ENCODE peak calls at places on chromosomes 5 and 9, in eight cellular contexts. One of them, this sample, is unnamed.
A peak's percentile ranks its signal among the peaks of the same experiment; 100 is the strongest.

GRCh38 chr9:7500521-7500920 is 299.1 kb downstream of the DMAC1 start:
- DNase-seq in osteoblast: no peak
- DNase-seq in stimulated activated naive CD8-positive, alpha-beta T cell treated with anti-CD3 and anti-CD28 coated beads, Interleukin-15, Interleukin-2, amounts not matched to agents 100 U/mL and 50 U/mL, for 24 hours: no peak
- DNase-seq in AG08395: no peak
- DNase-seq in right cardiac atrium: no peak
- DNase-seq in AG04450: no peak
- DNase-seq in substantia nigra: no peak
- DNase-seq in CD8-positive, alpha-beta memory T cell: no peak
- DNase-seq in this sample: no peak

GRCh38 chr5:53936481-53937352 is 373.7 kb downstream of the ARL15 start:
- DNase-seq in osteoblast: no peak
- DNase-seq in stimulated activated naive CD8-positive, alpha-beta T cell treated with anti-CD3 and anti-CD28 coated beads, Interleukin-15, Interleukin-2, amounts not matched to agents 100 U/mL and 50 U/mL, for 24 hours: no peak
- DNase-seq in AG08395: peak; percentile 41
- DNase-seq in right cardiac atrium: no peak
- DNase-seq in AG04450: no peak
- DNase-seq in substantia nigra: no peak
- DNase-seq in CD8-positive, alpha-beta memory T cell: no peak
- DNase-seq in this sample: no peak

GRCh38 chr5:170278611-170279500 is 18.7 kb downstream of the LCP2 start:
- DNase-seq in osteoblast: no peak
- DNase-seq in stimulated activated naive CD8-positive, alpha-beta T cell treated with anti-CD3 and anti-CD28 coated beads, Interleukin-15, Interleukin-2, amounts not matched to agents 100 U/mL and 50 U/mL, for 24 hours: peak; percentile 86
- DNase-seq in AG08395: no peak
- DNase-seq in right cardiac atrium: peak; percentile 76
- DNase-seq in AG04450: no peak
- DNase-seq in substantia nigra: peak; percentile 56
- DNase-seq in CD8-positive, alpha-beta memory T cell: peak; percentile 94
- DNase-seq in this sample: no peak

GRCh38 chr5:177472460-177473441 is 683 bp downstream of the DBN1 start:
- DNase-seq in osteoblast: peak; percentile 96
- DNase-seq in stimulated activated naive CD8-positive, alpha-beta T cell treated with anti-CD3 and anti-CD28 coated beads, Interleukin-15, Interleukin-2, amounts not matched to agents 100 U/mL and 50 U/mL, for 24 hours: peak; percentile 88
- DNase-seq in AG08395: peak; percentile 47
- DNase-seq in right cardiac atrium: peak; percentile 76
- DNase-seq in AG04450: no peak
- DNase-seq in substantia nigra: no peak
- DNase-seq in CD8-positive, alpha-beta memory T cell: peak; percentile 65
- DNase-seq in this sample: no peak

GRCh38 chr5:175773534-175774070 is 97.8 kb upstream of the CPLX2 start:
- DNase-seq in osteoblast: no peak
- DNase-seq in stimulated activated naive CD8-positive, alpha-beta T cell treated with anti-CD3 and anti-CD28 coated beads, Interleukin-15, Interleukin-2, amounts not matched to agents 100 U/mL and 50 U/mL, for 24 hours: no peak
- DNase-seq in AG08395: no peak
- DNase-seq in right cardiac atrium: no peak
- DNase-seq in AG04450: no peak
- DNase-seq in substantia nigra: no peak
- DNase-seq in CD8-positive, alpha-beta memory T cell: no peak
- DNase-seq in this sample: no peak

GRCh38 chr9:88998911-88999310 is 7.6 kb downstream of the S1PR3 start:
- DNase-seq in osteoblast: peak; percentile 79
- DNase-seq in stimulated activated naive CD8-positive, alpha-beta T cell treated with anti-CD3 and anti-CD28 coated beads, Interleukin-15, Interleukin-2, amounts not matched to agents 100 U/mL and 50 U/mL, for 24 hours: no peak
- DNase-seq in AG08395: peak; percentile 69
- DNase-seq in right cardiac atrium: peak; percentile 92
- DNase-seq in AG04450: no peak
- DNase-seq in substantia nigra: peak; percentile 51
- DNase-seq in CD8-positive, alpha-beta memory T cell: no peak
- DNase-seq in this sample: no peak

GRCh38 chr5:36521838-36522745 is 84.3 kb upstream of the SLC1A3 start:
- DNase-seq in osteoblast: peak; percentile 5
- DNase-seq in stimulated activated naive CD8-positive, alpha-beta T cell treated with anti-CD3 and anti-CD28 coated beads, Interleukin-15, Interleukin-2, amounts not matched to agents 100 U/mL and 50 U/mL, for 24 hours: no peak
- DNase-seq in AG08395: no peak
- DNase-seq in right cardiac atrium: peak; percentile 39
- DNase-seq in AG04450: no peak
- DNase-seq in substantia nigra: no peak
- DNase-seq in CD8-positive, alpha-beta memory T cell: no peak
- DNase-seq in this sample: no peak

GRCh38 chr5:6003040-6003825 is 375.1 kb downstream of the MED10 start:
- DNase-seq in osteoblast: peak; percentile 61
- DNase-seq in stimulated activated naive CD8-positive, alpha-beta T cell treated with anti-CD3 and anti-CD28 coated beads, Interleukin-15, Interleukin-2, amounts not matched to agents 100 U/mL and 50 U/mL, for 24 hours: no peak
- DNase-seq in AG08395: no peak
- DNase-seq in right cardiac atrium: no peak
- DNase-seq in AG04450: no peak
- DNase-seq in substantia nigra: no peak
- DNase-seq in CD8-positive, alpha-beta memory T cell: no peak
- DNase-seq in this sample: no peak

GRCh38 chr9:107732781-107733529 is 243.4 kb upstream of the KLF4 start:
- DNase-seq in osteoblast: peak; percentile 81
- DNase-seq in stimulated activated naive CD8-positive, alpha-beta T cell treated with anti-CD3 and anti-CD28 coated beads, Interleukin-15, Interleukin-2, amounts not matched to agents 100 U/mL and 50 U/mL, for 24 hours: no peak
- DNase-seq in AG08395: peak; percentile 62
- DNase-seq in right cardiac atrium: peak; percentile 72
- DNase-seq in AG04450: no peak
- DNase-seq in substantia nigra: no peak
- DNase-seq in CD8-positive, alpha-beta memory T cell: no peak
- DNase-seq in this sample: no peak

GRCh38 chr9:86557063-86557766 is 203.0 kb upstream of the TUT7 start:
- DNase-seq in osteoblast: peak; percentile 92
- DNase-seq in stimulated activated naive CD8-positive, alpha-beta T cell treated with anti-CD3 and anti-CD28 coated beads, Interleukin-15, Interleukin-2, amounts not matched to agents 100 U/mL and 50 U/mL, for 24 hours: no peak
- DNase-seq in AG08395: peak; percentile 90
- DNase-seq in right cardiac atrium: no peak
- DNase-seq in AG04450: peak; percentile 89
- DNase-seq in substantia nigra: no peak
- DNase-seq in CD8-positive, alpha-beta memory T cell: no peak
- DNase-seq in this sample: no peak

GRCh38 chr5:11105706-11106105 is 344.7 kb upstream of the DAP start:
- DNase-seq in osteoblast: no peak
- DNase-seq in stimulated activated naive CD8-positive, alpha-beta T cell treated with anti-CD3 and anti-CD28 coated beads, Interleukin-15, Interleukin-2, amounts not matched to agents 100 U/mL and 50 U/mL, for 24 hours: no peak
- DNase-seq in AG08395: no peak
- DNase-seq in right cardiac atrium: no peak
- DNase-seq in AG04450: no peak
- DNase-seq in substantia nigra: no peak
- DNase-seq in CD8-positive, alpha-beta memory T cell: no peak
- DNase-seq in this sample: no peak

GRCh38 chr9:126635661-126636439 is 22.1 kb downstream of the LMX1B start:
- DNase-seq in osteoblast: no peak
- DNase-seq in stimulated activated naive CD8-positive, alpha-beta T cell treated with anti-CD3 and anti-CD28 coated beads, Interleukin-15, Interleukin-2, amounts not matched to agents 100 U/mL and 50 U/mL, for 24 hours: no peak
- DNase-seq in AG08395: no peak
- DNase-seq in right cardiac atrium: no peak
- DNase-seq in AG04450: no peak
- DNase-seq in substantia nigra: no peak
- DNase-seq in CD8-positive, alpha-beta memory T cell: no peak
- DNase-seq in this sample: no peak

GRCh38 chr5:124697912-124698690 is 48.3 kb downstream of the ZNF608 start:
- DNase-seq in osteoblast: no peak
- DNase-seq in stimulated activated naive CD8-positive, alpha-beta T cell treated with anti-CD3 and anti-CD28 coated beads, Interleukin-15, Interleukin-2, amounts not matched to agents 100 U/mL and 50 U/mL, for 24 hours: no peak
- DNase-seq in AG08395: peak; percentile 14
- DNase-seq in right cardiac atrium: no peak
- DNase-seq in AG04450: no peak
- DNase-seq in substantia nigra: no peak
- DNase-seq in CD8-positive, alpha-beta memory T cell: no peak
- DNase-seq in this sample: no peak

GRCh38 chr5:65790371-65791163 is 68.6 kb downstream of the NLN start:
- DNase-seq in osteoblast: no peak
- DNase-seq in stimulated activated naive CD8-positive, alpha-beta T cell treated with anti-CD3 and anti-CD28 coated beads, Interleukin-15, Interleukin-2, amounts not matched to agents 100 U/mL and 50 U/mL, for 24 hours: peak; percentile 44
- DNase-seq in AG08395: no peak
- DNase-seq in right cardiac atrium: no peak
- DNase-seq in AG04450: no peak
- DNase-seq in substantia nigra: no peak
- DNase-seq in CD8-positive, alpha-beta memory T cell: no peak
- DNase-seq in this sample: no peak

GRCh38 chr5:172102913-172103629 is 85.0 kb downstream of the STK10 start:
- DNase-seq in osteoblast: peak; percentile 98
- DNase-seq in stimulated activated naive CD8-positive, alpha-beta T cell treated with anti-CD3 and anti-CD28 coated beads, Interleukin-15, Interleukin-2, amounts not matched to agents 100 U/mL and 50 U/mL, for 24 hours: peak; percentile 52
- DNase-seq in AG08395: peak; percentile 96
- DNase-seq in right cardiac atrium: peak; percentile 80
- DNase-seq in AG04450: peak; percentile 81
- DNase-seq in substantia nigra: no peak
- DNase-seq in CD8-positive, alpha-beta memory T cell: no peak
- DNase-seq in this sample: no peak

GRCh38 chr5:150626853-150627276 is 13.6 kb upstream of the SYNPO start:
- DNase-seq in osteoblast: peak; percentile 92
- DNase-seq in stimulated activated naive CD8-positive, alpha-beta T cell treated with anti-CD3 and anti-CD28 coated beads, Interleukin-15, Interleukin-2, amounts not matched to agents 100 U/mL and 50 U/mL, for 24 hours: no peak
- DNase-seq in AG08395: peak; percentile 38
- DNase-seq in right cardiac atrium: peak; percentile 84
- DNase-seq in AG04450: no peak
- DNase-seq in substantia nigra: no peak
- DNase-seq in CD8-positive, alpha-beta memory T cell: no peak
- DNase-seq in this sample: no peak

GRCh38 chr5:1468629-1469527 is 23.6 kb upstream of the SLC6A3 start:
- DNase-seq in osteoblast: peak; percentile 72
- DNase-seq in stimulated activated naive CD8-positive, alpha-beta T cell treated with anti-CD3 and anti-CD28 coated beads, Interleukin-15, Interleukin-2, amounts not matched to agents 100 U/mL and 50 U/mL, for 24 hours: no peak
- DNase-seq in AG08395: no peak
- DNase-seq in right cardiac atrium: no peak
- DNase-seq in AG04450: no peak
- DNase-seq in substantia nigra: no peak
- DNase-seq in CD8-positive, alpha-beta memory T cell: no peak
- DNase-seq in this sample: no peak